ENCODE peak calls at places on chromosomes 5 and 9, in eight cellular contexts. K, N, L, D, E, W, Y and H are unnamed samples.

GRCh38 chr9:113178087-113178486 is 27.3 kb downstream of the SLC31A2 start:
- DNase-seq in K (no peak), N (peak), L (no peak), D (no peak), E (no peak), W (no peak), Y (no peak), H (no peak)

GRCh38 chr9:75108571-75108970 is 20.3 kb downstream of the OSTF1 start:
- DNase-seq in K (no peak), N (peak), L (no peak), D (no peak), E (no peak), W (no peak), Y (no peak), H (no peak)

GRCh38 chr5:84259221-84260045 is 125.2 kb downstream of the EDIL3 start:
- DNase-seq in K (no peak), N (no peak), L (no peak), D (no peak), E (no peak), W (no peak), Y (no peak), H (no peak)

GRCh38 chr5:6745706-6746217 is 32.5 kb downstream of the TENT4A start:
- DNase-seq in K (peak), N (peak), L (peak), D (peak), E (peak), W (no peak), Y (no peak), H (peak)

GRCh38 chr5:43409809-43410271 is 2.4 kb downstream of the CCL28 start:
- DNase-seq in K (no peak), N (no peak), L (no peak), D (no peak), E (no peak), W (no peak), Y (no peak), H (no peak)

GRCh38 chr9:80175286-80175906 is 603.6 kb downstream of the TLE4 start:
- DNase-seq in K (peak), N (peak), L (peak), D (peak), E (peak), W (no peak), Y (no peak), H (peak)

GRCh38 chr9:119216891-119217290 is 152.3 kb downstream of the BRINP1 start:
- DNase-seq in K (no peak), N (no peak), L (no peak), D (no peak), E (no peak), W (no peak), Y (no peak), H (no peak)

GRCh38 chr5:39691993-39692392 is 267.2 kb upstream of the DAB2 start:
- DNase-seq in K (no peak), N (no peak), L (no peak), D (no peak), E (no peak), W (no peak), Y (no peak), H (peak)

GRCh38 chr5:106521701-106522100 is 1149.0 kb downstream of the EFNA5 start:
- DNase-seq in K (peak), N (peak), L (no peak), D (no peak), E (no peak), W (no peak), Y (no peak), H (no peak)

GRCh38 chr9:107650321-107650720 is 160.8 kb upstream of the KLF4 start:
- DNase-seq in K (no peak), N (peak), L (no peak), D (no peak), E (no peak), W (no peak), Y (no peak), H (no peak)

GRCh38 chr5:58872670-58873273 is 289.9 kb downstream of the RAB3C start:
- DNase-seq in K (no peak), N (no peak), L (no peak), D (no peak), E (no peak), W (no peak), Y (no peak), H (no peak)

GRCh38 chr9:136050266-136050705 is 44.8 kb downstream of the NACC2 start:
- DNase-seq in K (no peak), N (no peak), L (no peak), D (no peak), E (no peak), W (no peak), Y (no peak), H (no peak)

GRCh38 chr5:158175664-158176507 is 316.9 kb upstream of the CLINT1 start:
- DNase-seq in K (no peak), N (no peak), L (no peak), D (peak), E (no peak), W (no peak), Y (no peak), H (no peak)

GRCh38 chr5:54883374-54884194 is 101.8 kb downstream of the ESM1 start:
- DNase-seq in K (no peak), N (peak), L (no peak), D (peak), E (peak), W (no peak), Y (peak), H (no peak)

GRCh38 chr5:102375256-102375655 is 79.2 kb upstream of the SLCO4C1 start:
- DNase-seq in K (no peak), N (no peak), L (no peak), D (no peak), E (no peak), W (no peak), Y (no peak), H (no peak)

GRCh38 chr5:129905467-129906176 is 1.4 kb downstream of the CHSY3 start:
- DNase-seq in K (no peak), N (peak), L (no peak), D (no peak), E (no peak), W (no peak), Y (no peak), H (no peak)

GRCh38 chr9:69585571-69585970 is 86.6 kb downstream of the APBA1 start:
- DNase-seq in K (no peak), N (no peak), L (no peak), D (no peak), E (no peak), W (no peak), Y (no peak), H (no peak)

DNA sequence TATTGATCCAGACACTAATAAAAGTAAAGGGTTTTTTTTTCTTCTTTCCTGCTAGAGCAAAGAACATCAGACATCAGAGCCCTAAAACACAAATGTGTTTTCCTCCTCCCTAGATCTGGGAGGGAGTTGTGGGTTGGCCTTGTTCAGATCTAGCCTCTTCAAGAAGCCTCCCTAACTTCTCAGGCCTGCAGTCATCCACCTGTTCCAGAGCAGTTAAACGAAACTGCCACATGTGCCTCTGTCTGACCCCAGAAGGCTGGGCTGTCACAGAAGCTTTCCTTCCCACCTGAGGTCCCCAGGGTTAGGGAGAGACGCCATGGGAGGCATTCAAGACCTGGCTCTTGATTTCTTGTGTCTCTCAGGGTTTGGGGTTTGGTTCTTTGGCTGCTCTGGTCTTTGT is 87.0 kb downstream of the DAB2IP start:
- DNase-seq in K (no peak), N (no peak), L (no peak), D (no peak), E (no peak), W (no peak), Y (no peak), H (no peak)
- H3K4me3 ChIP-seq in K (no peak), N (no peak), L (peak), D (no peak), E (no peak), W (no peak), Y (no peak), H (no peak)

DNA sequence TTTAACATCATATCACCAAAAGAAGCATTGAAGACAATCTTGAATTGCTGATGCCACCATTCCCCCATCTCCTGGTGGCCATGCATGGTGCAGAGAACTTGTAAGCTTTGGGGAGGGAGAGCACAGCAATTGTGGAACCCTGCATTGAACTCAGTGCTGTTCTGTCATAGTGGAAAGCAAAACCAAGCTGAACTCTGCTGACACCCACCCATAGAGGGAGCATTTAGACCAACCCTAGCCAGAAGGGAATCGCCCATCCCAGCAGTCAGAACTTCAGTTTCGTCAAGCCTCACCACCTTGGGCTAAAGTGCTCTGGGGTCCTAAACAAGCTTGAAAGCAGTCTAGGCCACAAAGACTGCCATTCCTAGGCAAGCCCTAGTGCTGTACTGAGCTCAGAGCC is 37.4 kb upstream of the RUSC2 start:
- DNase-seq in K (no peak), N (no peak), L (no peak), D (no peak), E (peak), W (no peak), Y (no peak), H (no peak)
- TF ChIP-seq CTCF in K (no peak), N (peak), L (no peak), D (no peak), E (no peak), W (no peak), Y (peak), H (no peak)

DNA sequence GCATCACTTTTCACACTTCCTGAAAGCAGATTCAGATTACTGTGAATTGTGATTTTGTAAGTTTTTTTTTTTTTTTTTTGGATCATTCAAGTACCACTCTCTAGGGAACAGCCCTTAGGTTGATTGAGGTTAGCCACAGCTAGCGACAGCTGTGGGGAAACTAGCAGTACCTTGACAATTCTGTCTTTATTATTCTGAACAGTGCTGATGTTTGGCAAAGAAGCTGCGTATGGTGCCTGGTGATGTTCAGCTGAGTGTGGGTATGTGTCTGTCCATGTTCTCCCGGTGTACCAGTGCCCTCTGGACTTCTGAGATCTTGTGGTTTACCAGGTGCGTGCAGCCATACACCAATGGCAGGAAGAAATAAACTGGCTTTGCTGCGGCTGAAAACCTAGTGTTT is 117.3 kb upstream of the PLPPR1 start:
- DNase-seq in K (no peak), N (no peak), L (no peak), D (no peak), E (no peak), W (no peak), Y (no peak), H (no peak)
- TF ChIP-seq RAD21 in K (no peak), N (no peak), L (no peak), D (no peak), E (no peak), W (no peak), Y (no peak), H (no peak)

GRCh38 chr5:997711-998110 is 10.9 kb upstream of the NKD2 start:
- DNase-seq in K (no peak), N (no peak), L (no peak), D (no peak), E (no peak), W (no peak), Y (no peak), H (no peak)

GRCh38 chr5:998975-999501 is 9.6 kb upstream of the NKD2 start:
- DNase-seq in K (no peak), N (no peak), L (no peak), D (no peak), E (no peak), W (no peak), Y (no peak), H (no peak)

GRCh38 chr5:995318-995717 is 13.3 kb upstream of the NKD2 start:
- DNase-seq in K (no peak), N (no peak), L (no peak), D (no peak), E (no peak), W (no peak), Y (no peak), H (no peak)

GRCh38 chr5:998276-998974 is 10.2 kb upstream of the NKD2 start:
- DNase-seq in K (no peak), N (no peak), L (no peak), D (no peak), E (no peak), W (no peak), Y (no peak), H (no peak)

DNA sequence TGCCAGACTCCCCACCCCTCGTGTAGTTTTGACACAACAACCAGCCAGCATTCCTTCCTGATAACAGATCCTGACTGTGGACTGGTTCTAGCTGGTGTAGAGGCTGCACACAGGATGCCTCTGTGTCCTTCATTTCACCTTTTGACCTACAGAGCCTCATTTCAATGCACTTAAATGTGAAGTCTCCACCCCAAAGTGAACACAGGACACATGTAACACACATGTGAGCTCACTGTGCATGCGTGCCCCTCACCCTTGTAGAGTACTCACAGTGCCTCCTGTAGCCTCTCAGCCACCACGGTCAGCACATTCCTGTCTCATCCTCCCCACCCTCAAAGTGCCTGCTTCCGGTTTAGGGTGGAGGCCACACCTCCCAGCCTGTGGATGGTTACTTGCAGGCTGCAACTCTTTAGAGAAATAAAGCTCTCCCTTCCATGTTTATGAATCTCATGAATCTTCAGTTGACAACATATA is 11.6 kb upstream of the NKD2 start:
- DNase-seq in K (peak), N (no peak), L (peak), D (no peak), E (peak), W (no peak), Y (no peak), H (no peak)
- H3K4me3 ChIP-seq in K (no peak), N (no peak), L (no peak), D (no peak), E (no peak), W (no peak), Y (no peak), H (peak)

GRCh38 chr9:35816708-35817107 is 1.9 kb upstream of the HINT2 start:
- DNase-seq in K (peak), N (no peak), L (peak), D (peak), E (no peak), W (no peak), Y (no peak), H (no peak)

GRCh38 chr9:35813434-35814105 is 1.3 kb downstream of the HINT2 start:
- DNase-seq in K (peak), N (peak), L (peak), D (peak), E (peak), W (no peak), Y (no peak), H (peak)

GRCh38 chr9:35812025-35812602 is at the start of gene SPAG8:
- DNase-seq in K (peak), N (peak), L (peak), D (peak), E (peak), W (peak), Y (peak), H (peak)

GRCh38 chr9:35814841-35815543 is at the start of gene HINT2:
- DNase-seq in K (peak), N (peak), L (peak), D (peak), E (peak), W (peak), Y (peak), H (peak)

GRCh38 chr9:35814106-35814840 is 569 bp downstream of the HINT2 start:
- DNase-seq in K (peak), N (peak), L (peak), D (peak), E (peak), W (no peak), Y (no peak), H (no peak)
- TF ChIP-seq CTCF in K (peak), N (peak), L (peak), D (peak), E (peak), W (peak), Y (peak), H (peak)